ENCODE peak calls at places on chromosomes 13 and 19, in five cellular contexts. E is SHP77 treated with DMSO at 0.1 percent for 48 hours; J is effector CD4-positive, alpha-beta T cell; R is caudate nucleus; Z is Kasumi-1. O is an unnamed sample.

GRCh38 chr19:9877775-9878510 is 42.8 kb downstream of the PIN1 start:
- DNase-seq in E (no peak), J (no peak), R (no peak), Z (no peak), O (no peak)

GRCh38 chr19:17671906-17672305 is 16.2 kb downstream of the UNC13A start:
- DNase-seq in E (no peak), J (no peak), R (no peak), Z (peak), O (peak)

GRCh38 chr19:6925801-6926751 is 38.7 kb downstream of the ADGRE1 start:
- DNase-seq in E (no peak), J (no peak), R (no peak), Z (no peak), O (peak)

GRCh38 chr13:96946709-96947311 is 47.5 kb downstream of the OXGR1 start:
- DNase-seq in E (no peak), J (no peak), R (no peak), Z (no peak), O (no peak)

GRCh38 chr19:1969176-1970002 is 28.4 kb downstream of the CSNK1G2 start:
- DNase-seq in E (no peak), J (no peak), R (no peak), Z (no peak), O (no peak)

GRCh38 chr19:41691268-41691970 is 3.3 kb upstream of the CEACAM7 start:
- DNase-seq in E (no peak), J (no peak), R (no peak), Z (no peak), O (peak)

GRCh38 chr13:97100821-97101220 is 106.5 kb upstream of the OXGR1 start:
- DNase-seq in E (no peak), J (no peak), R (no peak), Z (peak), O (no peak)

GRCh38 chr13:74695021-74695800 is 561.0 kb upstream of the KLF12 start:
- DNase-seq in E (no peak), J (no peak), R (no peak), Z (no peak), O (no peak)

GRCh38 chr19:40721936-40722661 is 5.2 kb downstream of the ITPKC start:
- DNase-seq in E (no peak), J (no peak), R (no peak), Z (no peak), O (no peak)

GRCh38 chr13:40993987-40994386 is 25.1 kb downstream of the ELF1 start:
- DNase-seq in E (no peak), J (no peak), R (no peak), Z (no peak), O (no peak)

GRCh38 chr19:58355215-58355796 is 2.0 kb upstream of the A1BG start:
- DNase-seq in E (no peak), J (no peak), R (peak), Z (no peak), O (no peak)

GRCh38 chr13:93721483-93721882 is 494.9 kb downstream of the GPC6 start:
- DNase-seq in E (no peak), J (no peak), R (no peak), Z (no peak), O (no peak)

GRCh38 chr19:28307460-28307859 is 905.5 kb downstream of the UQCRFS1 start:
- DNase-seq in E (no peak), J (no peak), R (no peak), Z (no peak), O (no peak)

GRCh38 chr19:3537438-3538240 is 1.3 kb upstream of the TEKTIP1 start:
- DNase-seq in E (no peak), J (no peak), R (no peak), Z (no peak), O (no peak)

GRCh38 chr13:94249512-94249911 is 230.0 kb downstream of the DCT start:
- DNase-seq in E (no peak), J (no peak), R (no peak), Z (no peak), O (no peak)

GRCh38 chr19:23420824-23421223 is 25.6 kb upstream of the ZNF91 start:
- DNase-seq in E (no peak), J (no peak), R (no peak), Z (no peak), O (no peak)

GRCh38 chr19:3404324-3405260 is 38.2 kb downstream of the NFIC start:
- DNase-seq in E (no peak), J (no peak), R (peak), Z (no peak), O (no peak)

GRCh38 chr13:23460921-23461320 is 27.4 kb upstream of the SACS start:
- DNase-seq in E (no peak), J (no peak), R (no peak), Z (no peak), O (no peak)

GRCh38 chr13:95155093-95155492 is 146.2 kb downstream of the ABCC4 start:
- DNase-seq in E (no peak), J (no peak), R (no peak), Z (no peak), O (no peak)

GRCh38 chr13:42071667-42072419 is 23.4 kb downstream of the DGKH start:
- DNase-seq in E (no peak), J (no peak), R (no peak), Z (peak), O (no peak)

GRCh38 chr13:31909889-31910551 is 121.6 kb upstream of the FRY start:
- DNase-seq in E (peak), J (peak), R (peak), Z (peak), O (no peak)

GRCh38 chr19:55550321-55550650 is 4.9 kb upstream of the SBK3 start:
- DNase-seq in E (peak), J (no peak), R (no peak), Z (no peak), O (no peak)

GRCh38 chr13:95536629-95537241 is 15.8 kb upstream of the CLDN10 start:
- DNase-seq in E (no peak), J (no peak), R (no peak), Z (peak), O (no peak)

GRCh38 chr13:40776681-40777165 is 5.7 kb upstream of the MRPS31 start:
- DNase-seq in E (no peak), J (peak), R (no peak), Z (peak), O (peak)